ENCODE peak calls at places on chromosomes 11 and 22, in nine cellular contexts. R is fibroblast of villous mesenchyme; D is upper lobe of right lung; V is BJ; T is right atrium auricular region; Q is colonic mucosa; L is foreskin keratinocyte; P is CD8-positive, alpha-beta T cell; Y is dorsolateral prefrontal cortex. W is an unnamed sample.

GRCh38 chr11:61532136-61533038 is 23.8 kb downstream of the LRRC10B start:
- DNase-seq in D (no peak), Q (peak), T (no peak), Y (no peak), V (no peak), R (peak), P (peak), L (no peak), W (no peak)

GRCh38 chr11:89495951-89496350 is 4.8 kb upstream of the NOX4 start:
- DNase-seq in Q (no peak), Y (no peak), D (no peak), L (peak), V (peak), T (peak), P (no peak), R (peak), W (peak)

GRCh38 chr11:86999859-87000753 is 37.6 kb upstream of the TMEM135 start:
- DNase-seq in L (no peak), T (no peak), V (no peak), R (peak), D (no peak), P (no peak), Q (no peak), Y (no peak), W (no peak)

GRCh38 chr22:25388415-25388814 is 169.0 kb downstream of the CRYBB2 start:
- DNase-seq in L (no peak), Y (no peak), R (no peak), T (no peak), Q (no peak), D (no peak), P (no peak), V (no peak), W (no peak)

GRCh38 chr22:31139866-31140716 is at the start of gene PLA2G3:
- DNase-seq in Q (peak), R (peak), L (no peak), V (no peak), Y (no peak), P (no peak), D (peak), T (no peak), W (peak)

GRCh38 chr11:20363500-20364411 is at the start of gene HTATIP2:
- DNase-seq in Q (peak), T (peak), L (no peak), R (peak), D (peak), V (no peak), Y (peak), P (peak), W (no peak)

GRCh38 chr11:112339566-112339965 is 78.9 kb upstream of the PLET1 start:
- DNase-seq in P (no peak), V (no peak), L (no peak), D (no peak), R (no peak), T (peak), Q (no peak), Y (no peak), W (no peak)

GRCh38 chr22:39176067-39176621 is 23.7 kb upstream of the CBX7 start:
- DNase-seq in L (no peak), D (peak), Q (no peak), V (no peak), P (no peak), R (peak), Y (no peak), T (no peak), W (no peak)

GRCh38 chr11:34988294-34989255 is 72.2 kb downstream of the PDHX start:
- DNase-seq in P (no peak), V (no peak), R (peak), T (no peak), D (no peak), L (no peak), Q (no peak), Y (no peak), W (no peak)

GRCh38 chr22:26516503-26516902 is 4.2 kb upstream of the TFIP11 start:
- DNase-seq in P (no peak), D (no peak), L (no peak), V (no peak), T (no peak), Y (no peak), Q (no peak), R (no peak), W (no peak)

GRCh38 chr22:34841321-34841901 is 224.5 kb upstream of the ISX start:
- DNase-seq in L (no peak), D (no peak), V (no peak), Y (no peak), P (no peak), Q (no peak), R (no peak), T (no peak), W (no peak)

GRCh38 chr11:64867748-64868462 is 10.5 kb downstream of the EHD1 start:
- DNase-seq in Y (no peak), Q (no peak), L (peak), R (no peak), P (no peak), D (no peak), T (no peak), V (no peak), W (no peak)

GRCh38 chr11:56700919-56701485 is 2.1 kb downstream of the OR9G1 start:
- DNase-seq in L (no peak), Q (no peak), P (no peak), Y (no peak), D (no peak), R (no peak), V (no peak), T (no peak), W (no peak)

GRCh38 chr11:56705784-56706396 is 7.0 kb downstream of the OR9G1 start:
- DNase-seq in D (no peak), T (no peak), Q (no peak), Y (no peak), V (no peak), R (no peak), L (no peak), P (no peak), W (no peak)

GRCh38 chr11:56706486-56706885 is 7.6 kb downstream of the OR9G1 start:
- DNase-seq in D (no peak), T (no peak), L (peak), P (no peak), R (no peak), Q (no peak), Y (no peak), V (no peak), W (no peak)
- TF ChIP-seq CTCF in D (no peak), T (no peak), L (no peak), P (no peak), R (no peak), Q (no peak), Y (no peak), V (no peak), W (no peak)

DNA sequence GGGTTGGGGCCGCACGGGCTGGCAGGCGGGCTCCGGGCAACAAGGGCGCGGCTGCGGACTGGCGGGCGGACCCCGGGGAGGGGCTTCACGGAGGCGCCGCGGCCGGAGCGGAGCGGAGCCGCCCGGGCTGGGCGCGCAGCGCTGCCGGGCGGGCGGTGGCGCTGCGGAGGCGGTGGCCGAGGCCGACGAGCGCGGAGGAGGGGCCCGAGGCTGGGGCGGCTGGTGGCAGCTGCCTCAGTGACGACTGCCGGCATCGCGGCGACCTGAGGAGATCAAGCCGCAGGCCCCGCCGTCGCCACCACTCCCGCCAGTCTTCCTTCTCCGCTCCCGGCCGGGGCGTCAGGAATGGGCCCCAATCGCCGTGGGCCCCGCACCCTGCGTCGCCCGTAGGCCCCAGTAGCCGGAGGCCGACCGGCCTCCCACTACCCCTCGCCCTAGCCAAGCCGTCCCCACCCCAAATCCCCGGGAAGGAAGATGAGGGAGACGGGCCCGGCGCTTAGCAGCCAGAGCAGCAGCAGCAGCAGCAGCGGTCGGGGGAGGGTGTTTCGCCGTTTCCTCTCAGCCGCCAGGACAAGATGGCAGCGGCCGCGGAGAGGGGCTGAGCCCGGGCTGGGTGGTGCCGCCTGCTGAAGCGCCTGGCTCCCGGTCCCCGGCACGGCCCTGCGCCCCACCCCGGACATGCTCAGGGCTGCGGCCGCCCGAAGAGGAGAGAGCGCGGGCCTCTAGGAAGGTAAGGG is at the start of gene HIPK3:
- DNase-seq in D (peak), Y (peak), L (peak), T (peak), V (no peak), P (peak), Q (peak), R (peak), W (no peak)
- TF ChIP-seq CTCF in D (peak), Y (peak), L (peak), T (peak), V (no peak), P (peak), Q (no peak), R (no peak), W (no peak)

GRCh38 chr11:57680552-57680874 is 12.6 kb downstream of the ZDHHC5 start:
- DNase-seq in R (peak), P (no peak), Y (no peak), L (peak), V (no peak), Q (no peak), T (no peak), D (no peak), W (no peak)

GRCh38 chr11:57674251-57674650 is 6.3 kb downstream of the ZDHHC5 start:
- DNase-seq in Q (no peak), P (no peak), L (no peak), V (no peak), R (no peak), D (no peak), T (no peak), Y (no peak), W (no peak)

GRCh38 chr11:57681168-57681567 is 13.3 kb downstream of the ZDHHC5 start:
- DNase-seq in Q (no peak), D (no peak), R (no peak), Y (no peak), V (no peak), T (no peak), P (no peak), L (no peak), W (no peak)

GRCh38 chr11:57679396-57679795 is 11.5 kb downstream of the ZDHHC5 start:
- DNase-seq in Q (no peak), R (no peak), P (no peak), D (no peak), L (peak), Y (no peak), T (no peak), V (no peak), W (no peak)

GRCh38 chr11:57675176-57675941 is 7.4 kb downstream of the ZDHHC5 start:
- DNase-seq in T (no peak), L (no peak), Q (no peak), P (no peak), R (no peak), D (no peak), Y (no peak), V (no peak), W (no peak)
- TF ChIP-seq CTCF in T (no peak), L (no peak), Q (no peak), P (no peak), R (no peak), D (no peak), Y (no peak), V (no peak), W (no peak)

DNA sequence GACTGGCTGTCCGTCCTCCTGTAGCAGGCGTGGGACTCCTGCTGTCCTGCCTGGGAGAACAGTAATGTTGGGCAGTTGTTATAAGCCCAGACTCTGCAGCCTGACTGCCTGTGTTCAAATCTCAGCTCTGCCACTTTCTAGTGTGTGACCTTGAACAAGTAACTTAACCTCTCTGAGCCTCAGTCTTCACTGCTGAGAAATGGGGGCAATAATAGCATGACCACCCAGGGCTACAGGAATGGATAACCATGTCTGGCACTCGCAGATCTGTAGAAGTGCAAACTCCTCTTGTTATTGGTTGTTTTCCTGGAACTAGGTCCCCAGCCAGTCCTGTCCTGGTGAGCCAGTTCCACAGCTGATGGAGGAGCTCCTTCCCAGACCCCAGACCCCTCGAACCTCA is 69.7 kb downstream of the TP53I11 start:
- DNase-seq in L (no peak), T (no peak), Q (no peak), Y (no peak), D (no peak), P (no peak), V (no peak), R (no peak), W (no peak)
- TF ChIP-seq CTCF in L (no peak), T (no peak), Q (no peak), Y (no peak), D (no peak), P (no peak), V (no peak), R (no peak), W (no peak)

DNA sequence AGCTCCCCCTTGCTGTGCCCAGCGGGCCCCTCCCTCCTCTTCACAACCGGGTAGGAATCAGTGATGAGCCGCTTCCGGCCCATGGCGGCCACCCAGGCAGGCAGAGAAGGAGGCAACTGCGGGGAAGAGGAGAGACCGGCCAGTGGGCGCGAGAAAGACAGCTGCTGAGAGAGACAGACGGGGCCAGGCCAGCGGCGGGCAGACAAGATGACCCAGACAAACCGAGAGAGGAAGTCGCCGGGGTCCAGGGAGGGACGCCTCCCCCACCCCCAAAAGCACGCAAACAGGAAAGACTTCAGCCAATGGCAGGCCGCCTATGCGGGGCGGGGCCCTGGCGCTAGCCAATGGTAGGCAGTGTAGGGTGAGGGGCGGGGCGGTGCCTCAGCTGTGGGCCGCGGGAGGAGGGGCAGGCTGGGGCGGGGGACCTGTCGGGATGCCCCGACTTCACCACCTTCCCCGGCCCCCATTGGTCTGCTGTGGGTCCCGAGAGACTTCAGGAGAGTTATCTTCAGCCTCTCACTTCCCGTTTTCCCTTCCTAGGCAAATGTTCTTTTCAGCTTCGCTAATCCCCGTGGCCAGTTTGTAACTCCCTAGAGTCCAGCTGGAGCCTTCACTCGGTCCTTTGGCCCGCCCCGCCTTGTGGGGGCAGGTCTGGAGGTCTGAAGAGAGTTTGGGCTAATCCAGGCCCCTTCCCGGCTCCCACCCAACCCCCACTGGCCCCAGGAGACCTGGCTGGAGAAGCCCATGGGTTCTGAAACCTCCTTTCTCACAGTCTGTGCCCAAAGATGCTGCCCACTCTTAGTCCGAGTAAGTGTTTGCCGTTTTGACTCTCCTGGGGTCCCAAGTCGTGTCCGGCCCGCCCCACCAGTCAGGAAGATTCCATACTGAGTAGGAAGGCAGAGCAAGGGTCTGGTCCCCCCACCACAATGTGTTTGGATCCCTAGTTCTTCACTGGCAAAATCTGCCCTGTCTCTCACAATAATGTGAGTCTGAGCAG is at the start of gene POLD4:
- DNase-seq in Q (peak), L (peak), R (peak), T (peak), V (peak), P (peak), D (peak), Y (peak), W (no peak)
- TF ChIP-seq CTCF in Q (no peak), L (no peak), R (no peak), T (no peak), V (no peak), P (no peak), D (no peak), Y (peak), W (no peak)

DNA sequence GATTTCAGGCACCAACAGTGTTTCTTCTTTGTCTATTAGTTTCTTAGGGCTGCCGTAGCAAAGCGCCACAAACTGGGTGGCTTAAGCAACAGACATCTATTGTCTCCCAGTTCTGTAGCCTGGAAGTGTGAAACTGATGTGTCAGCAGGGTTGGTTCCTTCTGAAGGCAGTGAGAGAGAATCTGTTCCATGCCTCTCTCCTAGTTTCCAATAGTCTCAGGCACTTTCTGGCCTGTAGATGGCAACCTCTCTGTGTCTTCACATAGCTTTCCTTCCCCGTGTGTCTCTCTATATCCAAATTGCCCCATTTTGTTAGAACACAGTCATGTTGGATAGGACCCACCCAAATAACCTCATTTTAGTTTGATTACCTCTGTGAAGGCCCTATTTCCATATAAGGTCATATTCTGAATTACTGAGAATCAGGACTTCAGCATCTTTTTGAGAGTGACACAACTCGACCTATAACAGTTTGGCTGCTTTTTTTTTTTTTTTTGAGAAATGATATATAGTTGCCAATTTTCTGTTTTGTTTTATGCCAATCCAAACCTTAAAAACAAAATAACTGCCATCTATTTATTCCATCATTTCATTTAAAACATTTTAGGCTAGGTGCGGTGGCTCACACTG is 108.2 kb downstream of the SLC36A4 start:
- DNase-seq in Y (no peak), Q (peak), R (peak), P (no peak), V (no peak), T (no peak), L (peak), D (no peak), W (peak)
- TF ChIP-seq CTCF in Y (peak), Q (peak), R (peak), P (no peak), V (peak), T (no peak), L (peak), D (peak), W (peak)

GRCh38 chr22:43159484-43160178 is 8.3 kb downstream of the TSPO start:
- DNase-seq in Y (no peak), L (no peak), R (no peak), Q (peak), T (no peak), D (no peak), V (no peak), P (no peak), W (no peak)
- TF ChIP-seq CTCF in Y (no peak), L (peak), R (peak), Q (peak), T (no peak), D (peak), V (peak), P (no peak), W (peak)

GRCh38 chr22:50059185-50059880 is 1.2 kb upstream of the TTLL8 start:
- DNase-seq in R (peak), T (no peak), Q (no peak), D (no peak), V (peak), L (no peak), P (no peak), Y (no peak), W (no peak)
- TF ChIP-seq CTCF in R (no peak), T (no peak), Q (no peak), D (no peak), V (peak), L (no peak), P (no peak), Y (no peak), W (no peak)

GRCh38 chr11:73184953-73185671 is 33.0 kb upstream of the P2RY2 start:
- DNase-seq in D (peak), Y (peak), T (peak), V (no peak), Q (peak), L (peak), R (peak), P (no peak), W (no peak)
- TF ChIP-seq CTCF in D (peak), Y (peak), T (peak), V (peak), Q (peak), L (peak), R (peak), P (peak), W (peak)